ENCODE peak calls at places on chromosome 17, in seven cellular contexts. H, W, S, Y, U, M and X are unnamed samples.

GRCh38 chr17:19996502-19996901 is 12.7 kb upstream of the SPECC1 start:
- DNase-seq in H (no peak), W (no peak), S (no peak), Y (no peak), U (no peak), M (no peak), X (no peak)

GRCh38 chr17:41363881-41364280 is 5.7 kb downstream of the KRT33B start:
- DNase-seq in H (no peak), W (no peak), S (no peak), Y (no peak), U (no peak), M (no peak), X (no peak)

GRCh38 chr17:70181376-70181775 is 12.0 kb downstream of the KCNJ2 start:
- DNase-seq in H (no peak), W (no peak), S (no peak), Y (no peak), U (no peak), M (no peak), X (no peak)

GRCh38 chr17:16989953-16990860 is 18.3 kb upstream of the TNFRSF13B start:
- DNase-seq in H (peak; percentile 59), W (no peak), S (no peak), Y (no peak), U (no peak), M (no peak), X (no peak)

GRCh38 chr17:7294614-7295153 is at the start of gene YBX2:
- DNase-seq in H (peak; percentile 7), W (peak; percentile 62), S (peak; percentile 97), Y (no peak), U (peak; percentile 48), M (no peak), X (no peak)

GRCh38 chr17:74776990-74777389 is 845 bp upstream of the NAT9 start:
- DNase-seq in H (no peak), W (peak; percentile 42), S (no peak), Y (no peak), U (no peak), M (no peak), X (no peak)

GRCh38 chr17:50288306-50288705 is 14.0 kb downstream of the TMEM92 start:
- DNase-seq in H (no peak), W (no peak), S (peak; percentile 59), Y (no peak), U (no peak), M (no peak), X (no peak)

GRCh38 chr17:38881600-38882191 is 11.8 kb downstream of the LASP1 start:
- DNase-seq in H (peak; percentile 48), W (peak; percentile 60), S (peak; percentile 63), Y (no peak), U (no peak), M (no peak), X (no peak)

GRCh38 chr17:75704963-75705875 is 16.0 kb upstream of the ITGB4 start:
- DNase-seq in H (no peak), W (no peak), S (no peak), Y (no peak), U (no peak), M (no peak), X (no peak)

GRCh38 chr17:10198509-10199249 is at the start of gene GAS7:
- DNase-seq in H (peak; percentile 26), W (peak; percentile 11), S (peak; percentile 65), Y (no peak), U (no peak), M (no peak), X (no peak)

GRCh38 chr17:49249292-49249794 is 18.8 kb upstream of the PHOSPHO1 start:
- DNase-seq in H (no peak), W (peak; percentile 73), S (no peak), Y (no peak), U (no peak), M (no peak), X (no peak)

GRCh38 chr17:41868568-41868967 is 3.3 kb upstream of the KLHL11 start:
- DNase-seq in H (no peak), W (no peak), S (no peak), Y (no peak), U (no peak), M (no peak), X (no peak)

GRCh38 chr17:72699566-72699965 is 392.9 kb downstream of the SLC39A11 start:
- DNase-seq in H (peak; percentile 39), W (no peak), S (no peak), Y (no peak), U (no peak), M (no peak), X (no peak)

GRCh38 chr17:74431568-74432483 is at the start of gene GPRC5C:
- DNase-seq in H (no peak), W (peak; percentile 56), S (peak; percentile 84), Y (peak; percentile 63), U (peak; percentile 66), M (no peak), X (peak; percentile 95)

GRCh38 chr17:73952498-73953205 is 250.8 kb upstream of the RPL38 start:
- DNase-seq in H (no peak), W (peak; percentile 58), S (peak; percentile 97), Y (no peak), U (no peak), M (no peak), X (no peak)

GRCh38 chr17:10806863-10807262 is 3.0 kb upstream of the TMEM238L start:
- DNase-seq in H (no peak), W (no peak), S (no peak), Y (no peak), U (no peak), M (no peak), X (no peak)

GRCh38 chr17:43816336-43817320 is 16.3 kb downstream of the MPP3 start:
- DNase-seq in H (no peak), W (no peak), S (no peak), Y (no peak), U (no peak), M (no peak), X (no peak)

GRCh38 chr17:73639926-73640325 is 4.3 kb downstream of the SDK2 start:
- DNase-seq in H (no peak), W (no peak), S (no peak), Y (no peak), U (no peak), M (no peak), X (peak; percentile 33)

GRCh38 chr17:2250140-2251095 is 53.2 kb downstream of the SMG6 start:
- DNase-seq in H (peak; percentile 58), W (no peak), S (no peak), Y (no peak), U (no peak), M (no peak), X (no peak)

GRCh38 chr17:82003411-82004381 is 19.0 kb downstream of the CENPX start:
- DNase-seq in H (peak; percentile 95), W (no peak), S (no peak), Y (no peak), U (peak; percentile 84), M (no peak), X (peak; percentile 92)

DNA sequence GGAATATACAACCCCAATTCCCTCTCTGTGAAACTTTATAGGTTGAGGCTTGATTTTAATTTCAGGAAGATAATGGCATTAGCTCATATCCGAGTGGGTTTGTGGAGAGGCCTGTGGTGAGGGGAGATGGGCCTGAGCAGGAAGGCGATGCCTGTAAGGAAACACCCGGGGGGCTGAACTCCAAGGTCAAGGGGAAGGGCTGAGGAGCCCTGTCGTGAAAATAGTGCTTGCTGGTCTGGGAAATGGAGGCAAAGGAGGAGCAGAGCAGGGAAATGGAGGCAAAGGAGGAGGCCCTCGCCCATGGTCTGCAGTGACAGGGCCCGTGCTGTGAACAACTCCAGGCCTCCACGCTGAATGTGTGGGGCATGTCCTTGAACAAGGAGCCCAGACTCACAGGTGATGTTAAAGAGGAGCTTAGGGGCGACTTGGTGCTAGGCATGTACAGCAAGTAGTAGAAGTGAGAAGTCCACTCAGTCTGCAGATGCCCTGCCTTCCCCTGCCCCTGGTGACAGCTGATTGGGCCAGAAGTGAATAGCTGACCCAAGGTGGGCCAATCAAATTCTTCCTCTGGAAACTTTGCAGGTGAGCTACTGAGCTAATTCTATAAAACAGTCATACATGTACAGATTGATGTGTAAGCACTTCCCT is 38.1 kb downstream of the MRPS23 start:
- DNase-seq in H (no peak), W (no peak), S (peak; percentile 54), Y (no peak), U (peak; percentile 8), M (no peak), X (no peak)
- TF ChIP-seq RAD21 in H (no peak), W (no peak), S (no peak), Y (no peak), U (no peak), M (no peak), X (no peak)

GRCh38 chr17:28574536-28574935 is 2.2 kb downstream of the ALDOC start:
- DNase-seq in H (no peak), W (no peak), S (no peak), Y (no peak), U (no peak), M (no peak), X (no peak)
- H2AFZ ChIP-seq in H (no peak overlapping the region), W (no peak overlapping the region), S (no peak overlapping the region), Y (no peak overlapping the region), U (no peak overlapping the region), M (no peak overlapping the region), X (no peak overlapping the region)

GRCh38 chr17:77366558-77367245 is 225.9 kb downstream of the SEC14L1 start:
- DNase-seq in H (peak; percentile 86), W (no peak), S (peak; percentile 40), Y (no peak), U (no peak), M (no peak), X (no peak)
- TF ChIP-seq RAD21 in H (peak; percentile 38), W (no peak), S (no peak), Y (no peak), U (no peak), M (no peak), X (no peak)

DNA sequence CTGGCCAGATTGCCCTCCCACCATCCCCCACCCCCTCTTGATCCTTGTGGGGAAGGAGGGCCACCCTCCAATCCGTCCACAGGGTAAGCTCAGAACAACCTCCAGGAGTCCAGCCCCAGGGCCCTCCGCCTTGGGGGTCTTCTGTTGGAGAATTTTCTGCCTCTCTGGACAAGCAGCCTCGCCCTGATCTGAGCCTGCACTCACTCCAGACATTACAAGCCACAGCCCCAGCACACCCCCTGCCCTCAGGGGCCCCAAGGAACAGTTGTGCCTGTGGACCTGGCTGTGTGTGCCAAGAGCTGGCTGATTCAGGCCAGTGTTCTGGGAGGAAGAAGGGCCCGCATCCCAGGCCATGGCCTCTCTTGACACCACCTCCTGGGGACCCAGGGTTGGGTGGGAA is 466 bp upstream of the ARHGAP27 start:
- DNase-seq in H (no peak), W (no peak), S (peak; percentile 8), Y (no peak), U (no peak), M (no peak), X (no peak)
- H2AFZ ChIP-seq in H (no peak overlapping the region), W (no peak overlapping the region), S (no peak overlapping the region), Y (no peak overlapping the region), U (no peak overlapping the region), M (no peak overlapping the region), X (no peak overlapping the region)

DNA sequence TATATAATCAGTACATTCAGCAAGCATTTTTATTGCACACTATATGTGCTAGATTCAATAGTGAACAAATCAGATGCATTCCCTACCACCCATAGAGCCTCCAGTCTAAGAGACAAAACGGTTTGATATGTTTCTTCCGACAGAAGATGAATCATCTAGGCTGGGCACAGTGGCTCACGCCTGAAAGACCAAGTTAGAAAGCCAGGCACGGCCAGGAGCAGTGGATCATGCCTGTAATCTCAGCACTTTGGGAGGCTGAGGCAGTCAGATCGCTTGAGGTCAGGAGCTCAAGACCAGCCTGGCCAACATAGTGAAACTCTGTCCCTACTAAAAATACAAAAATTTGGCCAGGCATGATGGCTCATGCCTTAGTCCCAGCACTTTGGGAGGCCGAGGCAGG is 18.3 kb upstream of the COPRS start:
- DNase-seq in H (no peak), W (no peak), S (no peak), Y (no peak), U (no peak), M (no peak), X (no peak)
- TF ChIP-seq RAD21 in H (no peak), W (no peak), S (no peak), Y (no peak), U (no peak), M (no peak), X (no peak)

GRCh38 chr17:65057520-65058075 is 1.1 kb upstream of the GNA13 start:
- DNase-seq in H (no peak), W (no peak), S (no peak), Y (no peak), U (no peak), M (no peak), X (no peak)
- H2AFZ ChIP-seq in H (peak overlapping the region; percentile 44), W (peak overlapping the region; percentile 91), S (peak overlapping the region; percentile 90), Y (no peak overlapping the region), U (no peak overlapping the region), M (no peak overlapping the region), X (no peak overlapping the region)